ENCODE peak calls at places on chromosomes 3 and 15, in ten cellular contexts. K is coronary artery; U is CD8-positive, alpha-beta T cell; Z is psoas muscle; O is right lobe of liver; C is lower lobe of right lung; A is heart left ventricle; X is MM.1S; I is A549; G is cardiac muscle cell. F is an unnamed sample.

GRCh38 chr15:73323374-73323955 is 45.3 kb downstream of the HCN4 start:
- DNase-seq in A (no peak), C (no peak), O (peak), K (no peak), G (no peak), I (no peak), Z (no peak), U (no peak), X (no peak), F (peak)

GRCh38 chr3:101687142-101687931 is 819 bp upstream of the RPL24 start:
- DNase-seq in O (no peak), U (no peak), C (no peak), K (no peak), Z (no peak), A (no peak), X (no peak), I (peak), G (no peak), F (peak)

GRCh38 chr15:52709172-52709979 is 30.2 kb upstream of the ATOSA start:
- DNase-seq in X (peak), Z (no peak), C (no peak), G (peak), U (no peak), K (no peak), I (no peak), A (no peak), O (peak), F (peak)

GRCh38 chr3:52249683-52250082 is 4.1 kb downstream of the PPM1M start:
- DNase-seq in A (no peak), U (no peak), O (no peak), Z (no peak), I (no peak), C (no peak), X (no peak), G (no peak), K (no peak), F (peak)

GRCh38 chr3:169390310-169390731 is 273.2 kb downstream of the MECOM start:
- DNase-seq in G (no peak), A (no peak), Z (no peak), U (no peak), I (no peak), O (no peak), C (no peak), X (peak), K (no peak), F (no peak)

GRCh38 chr15:31440754-31441298 is 114.2 kb downstream of the KLF13 start:
- DNase-seq in I (no peak), U (no peak), K (no peak), X (no peak), Z (peak), A (peak), C (peak), O (peak), G (peak), F (peak)

GRCh38 chr3:178562143-178562868 is 26.1 kb downstream of the KCNMB2 start:
- DNase-seq in Z (no peak), X (no peak), I (no peak), U (no peak), A (no peak), C (no peak), K (no peak), G (no peak), O (no peak), F (no peak)

GRCh38 chr15:60074181-60074885 is 70.2 kb downstream of the FOXB1 start:
- DNase-seq in U (no peak), K (no peak), O (no peak), Z (no peak), I (no peak), G (no peak), X (no peak), C (no peak), A (no peak), F (no peak)

GRCh38 chr3:37918627-37919026 is 56.9 kb downstream of the CTDSPL start:
- DNase-seq in G (no peak), X (no peak), K (no peak), O (no peak), I (no peak), C (no peak), A (no peak), U (no peak), Z (no peak), F (no peak)

GRCh38 chr3:122497425-122497824 is 17.3 kb downstream of the KPNA1 start:
- DNase-seq in I (no peak), K (no peak), X (peak), O (no peak), U (no peak), Z (no peak), A (no peak), C (no peak), G (no peak), F (no peak)

GRCh38 chr15:66873856-66874255 is 171.8 kb downstream of the SMAD6 start:
- DNase-seq in C (no peak), Z (no peak), O (no peak), X (no peak), I (no peak), A (no peak), U (no peak), K (peak), G (no peak), F (no peak)

GRCh38 chr15:29143293-29143692 is 126.3 kb downstream of the NSMCE3 start:
- DNase-seq in C (no peak), G (no peak), I (no peak), K (peak), X (no peak), O (no peak), Z (no peak), A (no peak), U (no peak), F (no peak)

DNA sequence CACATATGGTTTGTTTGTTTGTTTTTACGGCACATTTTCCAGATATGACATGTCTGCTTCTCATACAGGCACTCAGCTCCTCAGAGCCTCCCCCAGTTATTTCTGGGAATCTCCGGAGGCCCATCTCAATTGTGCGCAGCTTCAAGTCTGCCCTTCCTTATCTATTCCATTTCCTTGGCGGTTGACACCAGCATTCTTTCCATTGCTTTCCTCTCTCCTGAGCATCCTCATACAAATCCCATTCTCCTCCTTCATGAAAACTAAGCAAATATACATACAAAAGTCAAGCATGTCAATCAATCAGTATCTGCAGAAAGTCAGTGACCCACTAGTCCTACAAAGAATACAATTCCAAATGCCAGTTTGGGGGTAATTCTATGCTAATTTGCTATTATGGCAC is 166.7 kb downstream of the SQOR start:
- DNase-seq in O (no peak), C (no peak), A (no peak), G (no peak), I (no peak), X (no peak), U (no peak), Z (no peak), K (no peak), F (no peak)
- H3K27ac ChIP-seq in O (no peak), C (no peak), A (no peak), G (no peak), I (no peak), X (no peak), U (no peak), Z (no peak), K (no peak), F (no peak)

DNA sequence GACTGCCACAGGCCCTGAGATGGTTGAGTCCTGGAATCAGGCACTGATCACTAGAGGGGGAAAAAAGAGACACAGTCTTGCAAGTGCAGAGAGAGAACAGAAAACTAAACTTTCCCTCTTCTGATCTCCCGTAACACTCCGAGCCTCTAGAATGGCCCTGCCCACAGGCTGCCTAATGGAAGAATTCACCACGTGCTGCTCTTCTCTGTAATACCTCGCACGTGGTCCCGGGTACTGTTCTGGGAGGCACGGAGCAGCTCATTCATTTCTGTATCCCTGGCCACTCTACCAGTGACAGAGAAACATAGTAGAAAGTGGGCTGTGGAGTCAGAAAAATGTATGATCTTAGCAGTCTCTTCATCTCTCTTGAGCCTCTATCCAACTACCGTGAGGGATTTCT is 30.4 kb downstream of the VGLL4 start:
- DNase-seq in U (no peak), A (no peak), K (no peak), G (no peak), X (no peak), Z (no peak), I (no peak), O (no peak), C (no peak), F (no peak)
- TF ChIP-seq CTCF in U (no peak), A (no peak), K (no peak), G (no peak), X (no peak), Z (no peak), I (no peak), O (no peak), C (no peak), F (no peak)

GRCh38 chr3:151315136-151315535 is 1.5 kb downstream of the GPR87 start:
- DNase-seq in I (no peak), G (no peak), U (no peak), K (no peak), X (no peak), A (no peak), Z (no peak), C (no peak), O (no peak), F (no peak)
- H3K4me3 ChIP-seq in I (no peak), G (no peak), U (no peak), K (no peak), X (no peak), A (no peak), Z (no peak), C (no peak), O (no peak), F (no peak)

GRCh38 chr3:124634210-124635168 is 95.8 kb upstream of the UMPS start:
- DNase-seq in C (no peak), O (no peak), X (no peak), G (no peak), I (peak), Z (no peak), U (no peak), K (no peak), A (no peak), F (no peak)
- H3K27ac ChIP-seq in C (no peak), O (peak), X (no peak), G (peak), I (peak), Z (no peak), U (no peak), K (no peak), A (no peak), F (no peak)

GRCh38 chr3:130895690-130896089 is 1.8 kb downstream of the ATP2C1 start:
- DNase-seq in X (no peak), G (no peak), I (no peak), Z (no peak), C (no peak), A (no peak), K (no peak), O (no peak), U (no peak), F (no peak)

GRCh38 chr3:130892759-130893239 is 1.1 kb upstream of the ATP2C1 start:
- DNase-seq in Z (peak), U (peak), O (no peak), C (no peak), X (peak), I (peak), A (no peak), G (peak), K (no peak), F (no peak)

GRCh38 chr3:130894130-130894872 is 417 bp downstream of the ATP2C1 start:
- DNase-seq in Z (peak), I (peak), A (peak), O (peak), G (peak), U (peak), C (peak), K (peak), X (peak), F (peak)

GRCh38 chr3:130894873-130895330 is 1.0 kb downstream of the ATP2C1 start:
- DNase-seq in K (no peak), U (no peak), G (peak), A (no peak), O (no peak), I (no peak), C (no peak), X (no peak), Z (no peak), F (no peak)

DNA sequence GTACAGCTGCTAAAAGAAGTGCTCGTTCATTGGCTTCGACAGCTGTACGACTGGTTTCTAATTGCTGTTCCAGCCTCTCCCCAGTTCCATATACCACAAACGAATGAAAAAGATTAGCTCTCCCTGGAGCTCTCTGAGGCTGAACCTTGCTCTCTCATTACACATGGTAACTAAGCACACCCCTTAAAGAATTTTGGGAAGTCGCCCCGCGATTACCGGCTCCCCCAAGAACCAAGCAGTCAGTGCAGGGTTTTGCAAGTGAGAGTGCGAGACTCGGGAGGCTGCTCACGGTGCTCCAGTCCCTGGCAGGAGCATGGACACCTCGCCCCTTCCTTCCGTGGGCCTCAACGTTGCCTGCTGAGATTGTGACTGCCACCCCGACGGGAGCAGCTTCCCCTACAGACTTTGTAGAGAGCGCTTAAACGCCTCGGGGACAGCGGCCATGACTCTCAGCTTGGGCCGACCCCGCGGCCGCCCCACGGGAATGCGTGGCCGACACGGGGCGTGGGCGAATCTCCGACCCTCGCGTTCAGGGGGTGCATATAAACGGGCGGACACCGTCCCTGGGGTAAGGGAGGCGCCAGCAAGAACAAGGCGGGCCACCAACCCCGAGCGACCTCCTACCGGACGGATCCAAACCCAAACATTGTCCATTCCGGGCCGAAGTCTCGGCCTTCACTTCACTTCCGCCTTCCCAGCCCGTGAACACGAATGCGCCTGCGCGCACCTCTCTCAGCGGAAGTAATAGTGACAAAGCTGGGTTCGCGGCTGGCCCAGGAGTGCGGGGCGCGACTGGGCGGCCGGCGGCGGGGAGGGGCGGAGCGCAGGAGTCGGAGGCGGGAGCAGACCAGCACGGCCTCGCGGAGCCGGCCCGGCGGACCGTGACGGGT is at the start of gene ATP2C1:
- DNase-seq in I (peak), O (peak), K (peak), U (peak), C (peak), X (peak), A (peak), Z (peak), G (peak), F (peak)
- TF ChIP-seq CTCF in I (no peak), O (peak), K (no peak), U (peak), C (no peak), X (no peak), A (peak), Z (no peak), G (no peak), F (peak)

F was measured in spleen.